ENCODE peak calls at places on chromosome 1, in six cellular contexts. One of them, this sample, is unnamed. For H3K4me1, the result is how much of the 10 kb centered on the place peaks cover.

GRCh38 chr1:96367791-96368190 is 353.8 kb upstream of the PTBP2 start:
- DNase-seq in ovary: no peak
- DNase-seq in uterus: no peak
- DNase-seq in K562: no peak
- DNase-seq in PC-9: no peak
- DNase-seq in keratinocyte: no peak
- DNase-seq in this sample: no peak

GRCh38 chr1:9705337-9706098 is 54.0 kb downstream of the PIK3CD start:
- DNase-seq in K562: no peak
- DNase-seq in ovary: no peak
- DNase-seq in uterus: no peak
- DNase-seq in keratinocyte: no peak
- DNase-seq in PC-9: peak
- DNase-seq in this sample: no peak

GRCh38 chr1:212525479-212526110 is 83.0 kb upstream of the ATF3 start:
- DNase-seq in PC-9: no peak
- DNase-seq in keratinocyte: no peak
- DNase-seq in uterus: no peak
- DNase-seq in ovary: no peak
- DNase-seq in K562: no peak
- DNase-seq in this sample: no peak

GRCh38 chr1:86833461-86834215 is 80.3 kb downstream of the SELENOF start:
- DNase-seq in keratinocyte: peak
- DNase-seq in K562: peak
- DNase-seq in uterus: peak
- DNase-seq in ovary: peak
- DNase-seq in PC-9: peak
- DNase-seq in this sample: peak

GRCh38 chr1:40796939-40797667 is 13.5 kb downstream of the KCNQ4 start:
- DNase-seq in uterus: peak
- DNase-seq in ovary: no peak
- DNase-seq in keratinocyte: no peak
- DNase-seq in PC-9: no peak
- DNase-seq in K562: no peak
- DNase-seq in this sample: no peak

GRCh38 chr1:93595266-93595665 is 86.4 kb downstream of the BCAR3 start:
- DNase-seq in ovary: no peak
- DNase-seq in keratinocyte: no peak
- DNase-seq in uterus: no peak
- DNase-seq in PC-9: no peak
- DNase-seq in K562: no peak
- DNase-seq in this sample: no peak

GRCh38 chr1:203199481-203200058 is 13.1 kb upstream of the CHI3L1 start:
- DNase-seq in uterus: no peak
- DNase-seq in K562: no peak
- DNase-seq in ovary: no peak
- DNase-seq in keratinocyte: no peak
- DNase-seq in PC-9: no peak
- DNase-seq in this sample: no peak

GRCh38 chr1:41898191-41898713 is 20.5 kb downstream of the HIVEP3 start:
- DNase-seq in keratinocyte: no peak
- DNase-seq in uterus: no peak
- DNase-seq in K562: peak
- DNase-seq in PC-9: no peak
- DNase-seq in ovary: no peak
- DNase-seq in this sample: peak

GRCh38 chr1:12556368-12556930 is 61.6 kb downstream of the DHRS3 start:
- DNase-seq in keratinocyte: no peak
- DNase-seq in ovary: peak
- DNase-seq in PC-9: no peak
- DNase-seq in K562: no peak
- DNase-seq in uterus: peak
- DNase-seq in this sample: peak

GRCh38 chr1:202045699-202046098 is 35.3 kb downstream of the ELF3 start:
- DNase-seq in uterus: no peak
- DNase-seq in PC-9: no peak
- DNase-seq in K562: no peak
- DNase-seq in keratinocyte: no peak
- DNase-seq in ovary: no peak
- DNase-seq in this sample: no peak

GRCh38 chr1:87449348-87449963 is 120.8 kb downstream of the LMO4 start:
- DNase-seq in keratinocyte: peak
- DNase-seq in K562: no peak
- DNase-seq in PC-9: no peak
- DNase-seq in ovary: no peak
- DNase-seq in uterus: peak
- DNase-seq in this sample: peak

GRCh38 chr1:78420185-78420584 is 70.6 kb upstream of the PTGFR start:
- DNase-seq in keratinocyte: no peak
- DNase-seq in K562: no peak
- DNase-seq in ovary: no peak
- DNase-seq in PC-9: no peak
- DNase-seq in uterus: no peak
- DNase-seq in this sample: no peak

DNA sequence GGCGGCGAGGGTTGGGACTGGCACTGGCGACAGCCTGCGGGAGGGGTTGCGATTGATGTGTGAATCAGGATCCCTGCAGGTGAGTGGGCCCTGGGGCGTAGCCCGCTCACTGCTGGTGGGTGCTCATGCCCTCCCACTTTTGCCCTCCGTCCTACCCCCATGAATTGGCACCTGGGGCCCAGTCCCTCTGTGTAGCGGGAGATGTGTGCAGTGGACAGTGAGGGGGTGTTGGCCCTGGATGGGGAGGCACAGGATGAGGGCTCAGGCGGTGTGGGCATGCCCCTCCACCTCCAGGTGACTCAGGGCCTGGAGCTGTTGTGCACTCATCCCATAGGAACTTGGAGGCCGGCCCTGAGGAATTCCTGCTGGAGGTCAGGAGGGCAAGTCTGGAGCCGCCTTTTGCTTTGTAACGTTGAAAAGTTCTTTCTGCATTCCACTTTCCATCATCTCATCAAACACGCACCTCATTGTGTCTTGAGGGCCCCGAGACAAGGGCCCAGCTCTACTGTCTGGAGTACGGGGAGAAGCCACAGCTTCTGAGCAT is 3.0 kb downstream of the PEAR1 start:
- DNase-seq in uterus: peak
- DNase-seq in ovary: peak
- DNase-seq in K562: no peak
- DNase-seq in keratinocyte: peak
- DNase-seq in PC-9: peak
- DNase-seq in this sample: no peak
- H3K4me3 ChIP-seq in uterus: no peak
- H3K4me3 ChIP-seq in ovary: no peak
- H3K4me3 ChIP-seq in K562: no peak
- H3K4me3 ChIP-seq in keratinocyte: peak
- H3K4me3 ChIP-seq in PC-9: peak
- H3K4me3 ChIP-seq in this sample: peak

GRCh38 chr1:6450943-6451373 is 15.0 kb downstream of the TNFRSF25 start:
- DNase-seq in uterus: no peak
- DNase-seq in ovary: no peak
- DNase-seq in keratinocyte: no peak
- DNase-seq in PC-9: no peak
- DNase-seq in K562: no peak
- DNase-seq in this sample: no peak

GRCh38 chr1:6447818-6448748 is 17.9 kb downstream of the TNFRSF25 start:
- DNase-seq in uterus: no peak
- DNase-seq in K562: no peak
- DNase-seq in ovary: no peak
- DNase-seq in keratinocyte: no peak
- DNase-seq in PC-9: no peak
- DNase-seq in this sample: no peak

GRCh38 chr1:6450005-6450450 is 15.9 kb downstream of the TNFRSF25 start:
- DNase-seq in ovary: no peak
- DNase-seq in keratinocyte: no peak
- DNase-seq in PC-9: no peak
- DNase-seq in uterus: no peak
- DNase-seq in K562: no peak
- DNase-seq in this sample: no peak

GRCh38 chr1:6447016-6447817 is 18.8 kb downstream of the TNFRSF25 start:
- DNase-seq in PC-9: no peak
- DNase-seq in uterus: no peak
- DNase-seq in keratinocyte: no peak
- DNase-seq in ovary: no peak
- DNase-seq in K562: no peak
- DNase-seq in this sample: no peak

DNA sequence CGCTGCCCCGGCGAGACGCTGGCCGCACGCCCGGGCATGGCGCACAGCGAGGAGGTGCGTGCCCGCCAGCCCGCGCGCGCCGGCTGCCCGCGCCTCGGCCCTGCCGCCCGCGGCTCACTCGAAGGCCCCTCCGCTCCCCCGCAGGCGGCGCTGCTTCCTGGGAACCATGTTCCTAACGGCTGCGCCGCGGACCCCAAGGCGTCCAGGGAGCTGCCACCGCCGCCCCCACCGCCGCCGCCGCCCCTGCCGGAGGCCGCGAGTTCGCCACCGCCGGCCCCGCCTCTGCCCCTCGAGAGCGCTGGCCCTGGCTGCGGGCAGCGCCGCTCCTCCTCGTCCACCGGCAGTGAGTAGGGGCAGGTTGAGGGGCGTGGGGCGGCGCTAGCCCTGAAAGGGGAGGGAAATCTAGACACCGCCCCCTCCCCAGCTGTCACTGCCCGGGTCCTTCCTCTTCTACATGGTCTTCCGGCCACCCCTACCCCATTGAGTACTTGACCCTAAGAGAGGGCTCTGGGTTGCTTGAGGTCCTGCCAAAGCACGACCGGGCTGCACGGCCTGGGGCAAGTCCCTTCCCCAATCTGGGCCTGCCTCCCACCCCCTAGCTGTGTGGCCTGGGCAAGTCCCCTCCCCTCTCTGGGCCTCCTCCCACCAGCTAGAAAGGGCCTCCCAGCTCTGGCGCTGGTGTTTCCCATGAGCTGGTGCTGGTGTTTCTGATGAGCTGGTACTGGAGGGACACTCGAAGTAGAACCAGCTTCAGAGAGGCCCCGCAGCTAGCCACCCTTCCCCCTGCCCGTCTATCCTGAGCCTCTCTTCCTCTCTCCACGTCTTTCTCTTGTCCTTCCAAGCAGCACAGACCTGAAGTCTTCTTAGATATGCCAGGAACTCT is 17.0 kb downstream of the TNFRSF25 start:
- DNase-seq in ovary: no peak
- DNase-seq in PC-9: no peak
- DNase-seq in keratinocyte: no peak
- DNase-seq in uterus: no peak
- DNase-seq in K562: peak
- DNase-seq in this sample: peak
- TF ChIP-seq CTCF in ovary: no peak
- TF ChIP-seq CTCF in PC-9: no peak
- TF ChIP-seq CTCF in keratinocyte: no peak
- TF ChIP-seq CTCF in uterus: no peak
- TF ChIP-seq CTCF in K562: no peak
- TF ChIP-seq CTCF in this sample: no peak

GRCh38 chr1:1429671-1430073 is 5.8 kb upstream of the VWA1 start:
- DNase-seq in keratinocyte: no peak
- DNase-seq in uterus: no peak
- DNase-seq in PC-9: no peak
- DNase-seq in ovary: no peak
- DNase-seq in K562: no peak
- DNase-seq in this sample: no peak
- H3K4me1 ChIP-seq in keratinocyte: under half
- H3K4me1 ChIP-seq in uterus: under half
- H3K4me1 ChIP-seq in PC-9: under half
- H3K4me1 ChIP-seq in ovary: under half
- H3K4me1 ChIP-seq in K562: under half
- H3K4me1 ChIP-seq in this sample: under half

DNA sequence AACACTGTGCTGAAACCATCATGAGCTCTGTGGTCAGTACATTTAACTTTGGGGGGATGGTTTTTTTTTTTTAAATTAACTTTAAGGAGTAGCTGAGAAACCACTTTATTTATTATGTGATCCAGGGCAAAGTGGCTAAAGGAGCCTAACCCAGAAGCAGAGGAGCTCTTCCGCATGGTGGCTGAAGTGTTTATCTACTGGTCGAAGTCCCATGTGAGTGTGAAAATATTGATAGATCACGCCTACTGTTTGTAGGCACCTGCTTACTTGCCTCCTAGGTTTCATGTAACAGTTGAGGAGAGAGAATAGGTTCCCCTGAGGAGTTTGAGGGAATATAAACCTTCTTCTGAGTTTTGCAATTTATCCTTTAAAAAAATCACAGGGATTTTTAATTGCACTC is 181.4 kb downstream of the ZP4 start:
- DNase-seq in PC-9: no peak
- DNase-seq in ovary: no peak
- DNase-seq in K562: no peak
- DNase-seq in keratinocyte: no peak
- DNase-seq in uterus: no peak
- DNase-seq in this sample: no peak
- H3K4me3 ChIP-seq in PC-9: no peak
- H3K4me3 ChIP-seq in ovary: no peak
- H3K4me3 ChIP-seq in K562: no peak
- H3K4me3 ChIP-seq in keratinocyte: no peak
- H3K4me3 ChIP-seq in uterus: no peak
- H3K4me3 ChIP-seq in this sample: no peak

GRCh38 chr1:224170748-224171478 is 12.1 kb upstream of the DEGS1 start:
- DNase-seq in ovary: no peak
- DNase-seq in PC-9: peak
- DNase-seq in keratinocyte: no peak
- DNase-seq in K562: no peak
- DNase-seq in uterus: no peak
- DNase-seq in this sample: peak
- TF ChIP-seq CTCF in ovary: no peak
- TF ChIP-seq CTCF in PC-9: peak
- TF ChIP-seq CTCF in keratinocyte: peak
- TF ChIP-seq CTCF in K562: peak
- TF ChIP-seq CTCF in uterus: no peak
- TF ChIP-seq CTCF in this sample: peak

DNA sequence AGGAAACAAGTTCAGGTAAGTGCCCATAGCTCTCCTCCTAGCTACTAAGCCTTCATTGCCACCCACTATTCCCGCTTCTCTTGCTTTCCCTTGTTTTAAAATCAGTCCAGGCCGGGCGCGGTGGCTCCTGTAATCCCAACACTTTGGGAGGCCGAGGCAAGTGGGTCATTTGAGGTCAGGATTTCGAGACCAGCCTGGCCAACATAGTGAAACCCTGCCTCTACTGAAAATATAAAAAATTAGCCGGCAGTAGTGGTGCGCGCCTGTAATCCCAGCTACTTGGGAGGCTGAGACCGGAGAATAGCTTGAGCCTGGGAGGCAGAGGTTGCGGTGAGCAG is 4.4 kb upstream of the CTTNBP2NL start:
- DNase-seq in keratinocyte: no peak
- DNase-seq in PC-9: no peak
- DNase-seq in ovary: no peak
- DNase-seq in K562: no peak
- DNase-seq in uterus: no peak
- DNase-seq in this sample: no peak
- H3K4me1 ChIP-seq in keratinocyte: under half
- H3K4me1 ChIP-seq in PC-9: under half
- H3K4me1 ChIP-seq in ovary: under half
- H3K4me1 ChIP-seq in K562: under half
- H3K4me1 ChIP-seq in uterus: under half
- H3K4me1 ChIP-seq in this sample: under half